ENCODE peak calls at places on chromosomes 5 and 9, in seven cellular contexts. S is HEK293T; W is lower leg skin; B is activated gamma-delta T cell treated with Interleukin-2 at 50 U/mL for 16 hours; Z is astrocyte of the spinal cord; E is effector CD4-positive, alpha-beta T cell; O is NCI-H460. D is an unnamed sample.

GRCh38 chr5:27308151-27308550 is 269.8 kb upstream of the CDH9 start:
- DNase-seq in S (no peak), W (no peak), B (no peak), Z (peak), E (no peak), O (no peak), D (no peak)

GRCh38 chr9:134661791-134662142 is 20.2 kb downstream of the COL5A1 start:
- DNase-seq in S (no peak), W (peak), B (no peak), Z (no peak), E (no peak), O (no peak), D (no peak)

GRCh38 chr5:1028481-1029269 is 20.1 kb downstream of the NKD2 start:
- DNase-seq in S (no peak), W (peak), B (no peak), Z (no peak), E (no peak), O (no peak), D (peak)

GRCh38 chr9:123337971-123338370 is 18.0 kb upstream of the CRB2 start:
- DNase-seq in S (no peak), W (no peak), B (no peak), Z (no peak), E (no peak), O (no peak), D (no peak)

GRCh38 chr5:5146530-5147160 is 6.5 kb downstream of the ADAMTS16 start:
- DNase-seq in S (no peak), W (no peak), B (no peak), Z (peak), E (no peak), O (no peak), D (no peak)

GRCh38 chr5:78252715-78253114 is 41.8 kb downstream of the AP3B1 start:
- DNase-seq in S (no peak), W (no peak), B (no peak), Z (no peak), E (no peak), O (no peak), D (no peak)

GRCh38 chr5:136014049-136014516 is 14.7 kb upstream of the TGFBI start:
- DNase-seq in S (no peak), W (peak), B (no peak), Z (peak), E (no peak), O (no peak), D (no peak)

GRCh38 chr9:86732514-86732913 is 214.8 kb downstream of the GAS1 start:
- DNase-seq in S (no peak), W (no peak), B (no peak), Z (peak), E (no peak), O (no peak), D (no peak)

GRCh38 chr5:19855031-19855430 is 133.0 kb downstream of the CDH18 start:
- DNase-seq in S (no peak), W (no peak), B (no peak), Z (peak), E (no peak), O (no peak), D (no peak)

GRCh38 chr9:132201139-132201538 is 39.3 kb downstream of the NTNG2 start:
- DNase-seq in S (no peak), W (no peak), B (no peak), Z (no peak), E (no peak), O (no peak), D (no peak)

GRCh38 chr9:90826326-90827020 is 24.9 kb downstream of the SYK start:
- DNase-seq in S (no peak), W (no peak), B (no peak), Z (no peak), E (no peak), O (no peak), D (no peak)

D was measured in CD8-positive, alpha-beta memory T cell.